ENCODE peak calls at places on chromosome 15, in seven cellular contexts. E is KG1, K is NCI-H69, S is PC-3, N is NCI-H1092, U is hepatic stellate cell, Z is fibroblast of villous mesenchyme. R is an unnamed sample.

GRCh38 chr15:90174140-90174891 is 26.8 kb upstream of the SEMA4B start:
- DNase-seq in E (no peak), Z (peak; percentile 74), U (no peak), S (no peak), N (peak; percentile 74), K (peak; percentile 13), R (no peak)

GRCh38 chr15:45794768-45795486 is 160.1 kb downstream of the SQOR start:
- DNase-seq in U (no peak), Z (no peak), N (peak; percentile 52), S (no peak), E (no peak), K (peak; percentile 78), R (no peak)

GRCh38 chr15:74380361-74381189 is 13.1 kb upstream of the CYP11A1 start:
- DNase-seq in N (no peak), U (no peak), S (no peak), Z (no peak), K (no peak), E (no peak), R (no peak)

GRCh38 chr15:49238342-49238741 is 68.3 kb downstream of the GALK2 start:
- DNase-seq in Z (peak; percentile 99), N (no peak), E (no peak), K (peak; percentile 6), S (no peak), U (no peak), R (peak; percentile 76)

GRCh38 chr15:45640610-45641009 is 5.8 kb downstream of the SQOR start:
- DNase-seq in Z (peak; percentile 83), U (peak; percentile 75), N (no peak), S (peak; percentile 87), K (no peak), E (no peak), R (peak; percentile 84)

GRCh38 chr15:75945953-75946352 is 42.3 kb downstream of the FBXO22 start:
- DNase-seq in U (no peak), K (no peak), N (no peak), E (no peak), Z (peak; percentile 66), S (no peak), R (no peak)

GRCh38 chr15:82907350-82907749 is 45.2 kb downstream of the HOMER2 start:
- DNase-seq in N (no peak), E (no peak), Z (no peak), S (no peak), K (no peak), U (no peak), R (no peak)

GRCh38 chr15:57752840-57753239 is 46.3 kb downstream of the POLR2M start:
- DNase-seq in U (no peak), N (no peak), K (no peak), S (no peak), E (no peak), Z (no peak), R (no peak)

GRCh38 chr15:56532766-56533455 is 68.0 kb upstream of the MNS1 start:
- DNase-seq in N (no peak), K (no peak), Z (no peak), E (no peak), U (no peak), S (no peak), R (no peak)

GRCh38 chr15:66007663-66008262 is 138.5 kb downstream of the RAB11A start:
- DNase-seq in N (no peak), S (no peak), Z (no peak), E (no peak), K (peak; percentile 56), U (no peak), R (no peak)

GRCh38 chr15:101381671-101382212 is 86.7 kb upstream of the SNRPA1 start:
- DNase-seq in S (no peak), Z (no peak), E (no peak), U (no peak), K (no peak), N (no peak), R (no peak)

GRCh38 chr15:87566236-87566635 is 690.3 kb downstream of the NTRK3 start:
- DNase-seq in K (no peak), S (no peak), N (no peak), Z (no peak), E (no peak), U (no peak), R (no peak)

GRCh38 chr15:64191971-64192830 is 29.4 kb upstream of the PPIB start:
- DNase-seq in K (peak; percentile 37), N (no peak), E (no peak), U (no peak), Z (no peak), S (no peak), R (no peak)

GRCh38 chr15:95329362-95329761 is 1001.1 kb upstream of the NR2F2 start:
- DNase-seq in S (no peak), K (no peak), U (no peak), Z (peak; percentile 9), E (no peak), N (no peak), R (no peak)

GRCh38 chr15:84835661-84836384 is 18.7 kb downstream of the ALPK3 start:
- DNase-seq in K (no peak), Z (no peak), E (no peak), U (no peak), N (no peak), S (no peak), R (no peak)

GRCh38 chr15:79994651-79995050 is 23.7 kb upstream of the BCL2A1 start:
- DNase-seq in S (peak; percentile 67), E (no peak), N (no peak), Z (peak; percentile 17), K (no peak), U (no peak), R (no peak)

GRCh38 chr15:78749831-78750230 is 61.4 kb downstream of the ADAMTS7 start:
- DNase-seq in N (no peak), K (no peak), S (no peak), U (no peak), E (no peak), Z (no peak), R (no peak)

GRCh38 chr15:97909291-97909891 is 51.1 kb upstream of the ARRDC4 start:
- DNase-seq in Z (peak; percentile 64), K (peak; percentile 57), S (peak; percentile 79), E (peak; percentile 76), N (peak; percentile 23), U (peak; percentile 37), R (peak; percentile 5)

GRCh38 chr15:51982013-51982769 is 10.6 kb upstream of the LEO1 start:
- DNase-seq in U (peak; percentile 79), N (peak; percentile 4), S (peak; percentile 76), Z (peak; percentile 90), K (peak; percentile 77), E (peak; percentile 62), R (peak; percentile 54)

GRCh38 chr15:42457445-42458442 is 33.2 kb downstream of the ZNF106 start:
- DNase-seq in U (peak; percentile 82), Z (peak; percentile 97), S (no peak), K (no peak), E (no peak), N (no peak), R (peak; percentile 81)

GRCh38 chr15:96261575-96262034 is 68.9 kb upstream of the NR2F2 start:
- DNase-seq in K (no peak), N (no peak), S (no peak), Z (peak; percentile 40), U (no peak), E (no peak), R (no peak)

GRCh38 chr15:64452988-64453688 is 7.2 kb upstream of the ZNF609 start:
- DNase-seq in N (peak; percentile 71), Z (peak; percentile 38), U (no peak), E (no peak), S (no peak), K (peak; percentile 91), R (no peak)

GRCh38 chr15:49179433-49180190 is 9.6 kb downstream of the GALK2 start:
- DNase-seq in U (no peak), E (no peak), S (no peak), N (no peak), Z (no peak), K (no peak), R (no peak)

GRCh38 chr15:68352401-68353062 is 75.0 kb downstream of the FEM1B start:
- DNase-seq in S (peak; percentile 97), U (peak; percentile 84), E (peak; percentile 39), K (peak; percentile 30), N (no peak), Z (peak; percentile 96), R (peak; percentile 90)

GRCh38 chr15:58260911-58261267 is 122.7 kb downstream of the AQP9 start:
- DNase-seq in U (no peak), E (no peak), K (peak; percentile 92), N (peak; percentile 54), Z (peak; percentile 11), S (peak; percentile 6), R (no peak)

GRCh38 chr15:93413745-93414144 is 324.7 kb upstream of the RGMA start:
- DNase-seq in U (no peak), Z (no peak), E (no peak), K (no peak), N (no peak), S (no peak), R (no peak)

GRCh38 chr15:85048430-85048829 is 66.8 kb downstream of the PDE8A start:
- DNase-seq in E (no peak), U (no peak), S (peak; percentile 18), Z (peak; percentile 41), N (no peak), K (no peak), R (no peak)

GRCh38 chr15:52746162-52746721 is 43.9 kb downstream of the ONECUT1 start:
- DNase-seq in U (no peak), K (no peak), Z (no peak), N (no peak), E (no peak), S (no peak), R (no peak)

GRCh38 chr15:100338971-100339444 is 2.8 kb downstream of the ADAMTS17 start:
- DNase-seq in N (peak; percentile 57), E (peak; percentile 39), S (peak; percentile 88), Z (peak; percentile 67), K (no peak), U (peak; percentile 20), R (no peak)

R was measured in amniotic stem cell.